ENCODE peak calls at places on chromosome 13, in eight cellular contexts. K is astrocyte of the spinal cord, N is tibial nerve, Q is dorsolateral prefrontal cortex, Y is retinal pigment epithelial cell, M is GM23338, U is IMR-90, O is foreskin fibroblast. C is an unnamed sample.

GRCh38 chr13:66803759-66804456 is 426.2 kb downstream of the PCDH9 start:
- DNase-seq in K (no peak), Q (no peak), N (no peak), U (peak), M (no peak), O (peak), Y (no peak), C (no peak)

GRCh38 chr13:112990783-112991182 is 21.8 kb downstream of the MCF2L start:
- DNase-seq in N (no peak), K (no peak), O (no peak), Q (no peak), M (peak), Y (no peak), U (no peak), C (no peak)

GRCh38 chr13:98921015-98921414 is 56.8 kb downstream of the DOCK9 start:
- DNase-seq in M (no peak), Y (no peak), U (no peak), O (no peak), K (no peak), N (no peak), Q (no peak), C (no peak)

GRCh38 chr13:30422056-30422914 is at the start of gene UBE2L5:
- DNase-seq in U (peak), Q (peak), K (peak), M (peak), Y (peak), N (peak), O (peak), C (peak)

GRCh38 chr13:30900952-30901749 is 4.9 kb upstream of the MEDAG start:
- DNase-seq in Q (no peak), O (no peak), Y (no peak), M (no peak), U (no peak), K (no peak), N (no peak), C (no peak)

GRCh38 chr13:20415288-20415644 is 110.4 kb downstream of the CRYL1 start:
- DNase-seq in N (no peak), M (peak), K (no peak), Q (no peak), U (no peak), O (no peak), Y (no peak), C (no peak)

GRCh38 chr13:112247471-112248405 is 128.4 kb upstream of the SPACA7 start:
- DNase-seq in U (no peak), M (no peak), Y (no peak), Q (no peak), N (no peak), O (no peak), K (no peak), C (no peak)

GRCh38 chr13:85806553-85807175 is 7.4 kb upstream of the SLITRK6 start:
- DNase-seq in M (peak), Y (no peak), Q (no peak), N (no peak), U (peak), O (peak), K (peak), C (no peak)

GRCh38 chr13:40986328-40986856 is 32.7 kb downstream of the ELF1 start:
- DNase-seq in Q (no peak), O (no peak), Y (no peak), K (peak), U (peak), M (no peak), N (no peak), C (no peak)

GRCh38 chr13:90443268-90443667 is 904.2 kb upstream of the MIR17HG start:
- DNase-seq in M (no peak), K (no peak), U (peak), O (no peak), Y (no peak), Q (no peak), N (no peak), C (no peak)

GRCh38 chr13:72537400-72537780 is 190.0 kb downstream of the MZT1 start:
- DNase-seq in O (no peak), Q (no peak), M (no peak), K (no peak), N (no peak), U (no peak), Y (no peak), C (no peak)

GRCh38 chr13:91647361-91647970 is 249.0 kb downstream of the GPC5 start:
- DNase-seq in K (peak), Y (peak), Q (no peak), O (no peak), M (peak), U (peak), N (no peak), C (peak)

DNA sequence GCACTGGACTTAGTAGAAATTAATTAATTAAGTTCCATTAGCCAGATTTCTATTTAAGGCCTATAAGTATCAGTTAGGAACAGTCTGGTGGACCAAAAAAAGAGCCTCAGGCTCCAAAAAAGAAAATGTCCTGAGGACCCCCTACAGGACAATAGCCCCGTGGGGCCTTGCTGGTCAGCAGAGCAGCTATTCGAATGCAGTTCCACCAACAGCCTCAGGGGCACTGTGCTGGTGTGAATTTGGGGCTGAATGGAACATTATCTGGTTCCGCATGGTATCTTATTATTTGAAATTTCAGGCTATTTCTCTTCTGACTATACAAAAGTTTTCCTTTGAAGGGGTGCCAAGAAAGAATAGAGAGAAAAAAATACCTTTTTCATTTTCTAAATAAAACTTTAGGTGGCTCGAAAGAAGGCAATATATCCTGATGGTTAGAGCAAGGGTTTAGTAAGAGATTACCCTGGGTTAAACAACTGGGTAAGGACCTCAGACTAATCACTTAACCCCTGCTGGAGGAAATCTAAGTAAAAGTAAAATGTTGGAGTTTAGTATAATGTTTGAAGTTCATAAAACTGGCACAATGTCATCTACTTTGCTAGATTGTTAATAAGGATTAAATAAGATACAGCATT is 147.2 kb downstream of the MIPEP start:
- DNase-seq in K (no peak), Y (no peak), O (no peak), M (peak), Q (no peak), U (no peak), N (no peak), C (peak)
- TF ChIP-seq CTCF in K (peak), Y (peak), O (peak), M (peak), Q (no peak), U (peak), N (peak), C (peak)

GRCh38 chr13:51935326-51936171 is 73.8 kb downstream of the CCDC70 start:
- DNase-seq in U (no peak), O (no peak), Q (no peak), Y (no peak), N (no peak), K (no peak), M (peak), C (no peak)
- TF ChIP-seq CTCF in U (peak), O (no peak), Q (no peak), Y (peak), N (peak), K (peak), M (peak), C (peak)

GRCh38 chr13:78689011-78689410 is 30.1 kb upstream of the OBI1 start:
- DNase-seq in K (no peak), Y (no peak), O (no peak), N (no peak), M (peak), Q (no peak), U (no peak), C (no peak)
- TF ChIP-seq CTCF in K (no peak), Y (peak), O (no peak), N (no peak), M (peak), Q (no peak), U (no peak), C (no peak)

DNA sequence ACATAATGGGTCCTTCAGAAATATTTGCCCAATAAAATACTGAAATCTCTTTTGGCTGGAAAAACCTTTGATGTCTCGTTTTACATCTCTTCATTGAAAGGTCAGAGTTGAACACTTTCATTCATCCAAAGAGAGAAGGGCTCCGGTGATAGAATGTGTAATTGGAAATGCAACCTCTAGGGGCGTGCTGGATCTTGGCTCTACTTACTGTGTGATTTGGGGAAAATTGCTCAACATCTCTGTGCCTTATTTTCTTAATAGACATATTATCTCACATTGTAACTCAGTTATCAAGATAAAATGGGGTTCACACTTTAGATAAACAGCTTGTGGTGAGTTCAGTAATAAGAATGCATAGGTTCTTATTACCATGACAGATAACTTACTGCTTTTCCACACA is 1444.1 kb downstream of the SLITRK5 start:
- DNase-seq in N (no peak), M (peak), K (no peak), Y (no peak), U (no peak), O (no peak), Q (no peak), C (no peak)
- TF ChIP-seq CTCF in N (no peak), M (peak), K (peak), Y (peak), U (no peak), O (no peak), Q (no peak), C (peak)

DNA sequence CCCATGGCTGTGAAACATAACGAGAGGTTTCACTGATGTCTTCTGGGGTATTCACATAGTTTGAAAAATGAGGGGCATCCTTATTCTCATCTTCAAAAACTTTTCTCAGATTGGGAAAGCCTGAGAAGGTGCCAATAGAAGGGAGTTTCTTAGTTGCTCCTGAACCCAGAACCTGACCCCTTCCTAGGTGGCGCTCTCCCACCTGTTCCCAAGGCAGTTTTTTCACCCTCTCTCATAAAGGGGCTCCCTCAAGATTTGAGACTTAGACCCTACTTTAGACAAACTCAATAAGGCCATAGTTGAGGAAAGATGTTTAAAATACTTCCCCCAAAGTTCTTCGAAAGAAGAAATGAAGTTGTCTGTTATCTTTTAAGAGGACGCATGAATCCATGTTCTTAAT is 142.2 kb downstream of the FGF9 start:
- DNase-seq in Y (no peak), Q (no peak), M (peak), K (no peak), U (no peak), N (no peak), O (no peak), C (no peak)
- TF ChIP-seq CTCF in Y (no peak), Q (no peak), M (peak), K (no peak), U (no peak), N (no peak), O (no peak), C (no peak)

GRCh38 chr13:75402787-75403186 is 79.2 kb downstream of the TBC1D4 start:
- DNase-seq in N (no peak), O (no peak), U (no peak), Y (no peak), M (no peak), K (no peak), Q (no peak), C (no peak)
- TF ChIP-seq CTCF in N (no peak), O (no peak), U (no peak), Y (no peak), M (no peak), K (no peak), Q (no peak), C (no peak)

DNA sequence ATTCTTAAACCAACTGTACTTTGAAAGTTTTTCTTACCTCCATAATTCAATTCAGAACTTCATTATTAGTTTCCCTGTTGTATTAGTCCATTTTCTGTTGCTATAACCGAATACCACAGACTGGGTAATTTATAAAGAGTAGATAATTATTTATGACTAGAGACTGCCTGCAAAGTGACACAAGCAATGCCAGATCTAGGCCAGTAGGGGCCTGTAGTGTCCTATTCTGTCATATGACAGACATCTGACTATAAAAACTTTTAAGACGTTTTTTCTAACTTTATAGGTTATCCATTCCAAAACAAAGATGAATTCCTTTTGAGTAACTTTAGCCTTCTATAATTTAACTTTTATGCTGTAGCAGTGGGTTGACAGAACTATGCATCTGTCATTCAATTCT is 2783.8 kb downstream of the PCDH9 start:
- DNase-seq in O (peak), K (no peak), Y (no peak), M (peak), Q (no peak), U (no peak), N (no peak), C (no peak)
- TF ChIP-seq CTCF in O (peak), K (peak), Y (peak), M (peak), Q (no peak), U (peak), N (no peak), C (peak)

DNA sequence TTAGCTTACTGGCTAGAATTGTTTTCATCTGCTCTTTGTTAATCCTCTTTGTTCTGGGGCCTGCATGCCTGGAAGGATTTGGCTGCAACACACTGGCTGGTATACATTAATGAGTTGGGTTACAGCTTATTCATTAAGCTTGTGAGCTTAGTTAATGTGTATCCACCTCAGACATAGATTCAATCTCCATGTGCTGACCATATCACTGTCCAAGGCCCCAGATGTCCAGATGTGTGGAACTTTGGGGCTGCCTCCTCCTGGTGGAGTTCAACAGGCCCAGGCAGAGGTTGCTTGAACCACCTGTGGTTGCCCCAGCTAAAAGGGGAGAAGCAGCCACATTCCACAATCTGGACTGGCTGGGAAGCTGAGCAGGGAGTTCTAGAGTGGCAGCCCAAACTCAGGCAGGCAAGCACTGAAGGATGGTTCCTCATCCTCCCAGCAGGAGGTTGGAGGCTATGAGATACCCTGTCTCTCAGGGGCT is 5.4 kb downstream of the DIAPH3 start:
- DNase-seq in U (no peak), Y (peak), M (peak), N (no peak), Q (no peak), K (no peak), O (no peak), C (no peak)
- TF ChIP-seq CTCF in U (no peak), Y (no peak), M (no peak), N (no peak), Q (no peak), K (no peak), O (no peak), C (no peak)

GRCh38 chr13:52846567-52847321 is 1.7 kb downstream of the PCDH8 start:
- DNase-seq in U (peak), Q (peak), K (no peak), M (peak), N (peak), O (peak), Y (no peak), C (peak)
- TF ChIP-seq CTCF in U (peak), Q (peak), K (peak), M (peak), N (peak), O (peak), Y (peak), C (peak)

C was measured in neural crest cell.